ENCODE peak calls at places on chromosomes 4 and X, in four cellular contexts. One of them, this sample, is unnamed.

GRCh38 chr4:41285202-41285876 is 28.6 kb downstream of the UCHL1 start:
- DNase-seq in pons: no peak
- DNase-seq in stimulated activated CD4-positive, alpha-beta T cell treated with anti-CD3 and anti-CD28 coated beads, Interleukin-12 subunit alpha, Interleukin-12 subunit beta, amount 100 ng/mL, for 24 hours: no peak
- DNase-seq in brain microvascular endothelial cell: no peak
- DNase-seq in this sample: no peak

GRCh38 chrX:123475068-123475724 is 257.7 kb downstream of the THOC2 start:
- DNase-seq in brain microvascular endothelial cell: no peak
- DNase-seq in stimulated activated CD4-positive, alpha-beta T cell treated with anti-CD3 and anti-CD28 coated beads, Interleukin-12 subunit alpha, Interleukin-12 subunit beta, amount 100 ng/mL, for 24 hours: no peak
- DNase-seq in pons: no peak
- DNase-seq in this sample: no peak

GRCh38 chr4:151641983-151642382 is 118.8 kb downstream of the GATB start:
- DNase-seq in stimulated activated CD4-positive, alpha-beta T cell treated with anti-CD3 and anti-CD28 coated beads, Interleukin-12 subunit alpha, Interleukin-12 subunit beta, amount 100 ng/mL, for 24 hours: no peak
- DNase-seq in brain microvascular endothelial cell: no peak
- DNase-seq in pons: no peak
- DNase-seq in this sample: no peak

GRCh38 chr4:146638801-146639351 is at the start of gene POU4F2:
- DNase-seq in brain microvascular endothelial cell: no peak
- DNase-seq in stimulated activated CD4-positive, alpha-beta T cell treated with anti-CD3 and anti-CD28 coated beads, Interleukin-12 subunit alpha, Interleukin-12 subunit beta, amount 100 ng/mL, for 24 hours: no peak
- DNase-seq in pons: no peak
- DNase-seq in this sample: no peak

GRCh38 chr4:153517159-153517558 is 51.0 kb downstream of the TMEM131L start:
- DNase-seq in brain microvascular endothelial cell: no peak
- DNase-seq in stimulated activated CD4-positive, alpha-beta T cell treated with anti-CD3 and anti-CD28 coated beads, Interleukin-12 subunit alpha, Interleukin-12 subunit beta, amount 100 ng/mL, for 24 hours: no peak
- DNase-seq in pons: no peak
- DNase-seq in this sample: no peak

GRCh38 chr4:185265942-185266341 is 56.5 kb downstream of the SNX25 start:
- DNase-seq in brain microvascular endothelial cell: peak
- DNase-seq in pons: no peak
- DNase-seq in stimulated activated CD4-positive, alpha-beta T cell treated with anti-CD3 and anti-CD28 coated beads, Interleukin-12 subunit alpha, Interleukin-12 subunit beta, amount 100 ng/mL, for 24 hours: no peak
- DNase-seq in this sample: no peak

GRCh38 chr4:95371457-95372179 is 177.2 kb downstream of the UNC5C start:
- DNase-seq in pons: peak
- DNase-seq in stimulated activated CD4-positive, alpha-beta T cell treated with anti-CD3 and anti-CD28 coated beads, Interleukin-12 subunit alpha, Interleukin-12 subunit beta, amount 100 ng/mL, for 24 hours: no peak
- DNase-seq in brain microvascular endothelial cell: no peak
- DNase-seq in this sample: no peak

GRCh38 chr4:28179126-28179525 is 1318.5 kb downstream of the STIM2 start:
- DNase-seq in brain microvascular endothelial cell: no peak
- DNase-seq in pons: no peak
- DNase-seq in stimulated activated CD4-positive, alpha-beta T cell treated with anti-CD3 and anti-CD28 coated beads, Interleukin-12 subunit alpha, Interleukin-12 subunit beta, amount 100 ng/mL, for 24 hours: no peak
- DNase-seq in this sample: no peak

GRCh38 chr4:3045500-3045850 is 28.9 kb downstream of the HTT-AS start:
- DNase-seq in pons: peak
- DNase-seq in brain microvascular endothelial cell: peak
- DNase-seq in stimulated activated CD4-positive, alpha-beta T cell treated with anti-CD3 and anti-CD28 coated beads, Interleukin-12 subunit alpha, Interleukin-12 subunit beta, amount 100 ng/mL, for 24 hours: peak
- DNase-seq in this sample: no peak

GRCh38 chrX:100995469-100995868 is 26.0 kb downstream of the ARL13A start:
- DNase-seq in stimulated activated CD4-positive, alpha-beta T cell treated with anti-CD3 and anti-CD28 coated beads, Interleukin-12 subunit alpha, Interleukin-12 subunit beta, amount 100 ng/mL, for 24 hours: peak
- DNase-seq in brain microvascular endothelial cell: peak
- DNase-seq in pons: no peak
- DNase-seq in this sample: no peak

GRCh38 chrX:30212172-30212571 is 3.2 kb upstream of the MAGEB2 start:
- DNase-seq in pons: no peak
- DNase-seq in stimulated activated CD4-positive, alpha-beta T cell treated with anti-CD3 and anti-CD28 coated beads, Interleukin-12 subunit alpha, Interleukin-12 subunit beta, amount 100 ng/mL, for 24 hours: no peak
- DNase-seq in brain microvascular endothelial cell: no peak
- DNase-seq in this sample: no peak

This sample was measured in cortex of kidney.